ENCODE peak calls at places on chromosomes 11 and 22, in four cellular contexts. D is suprapubic skin, M is A549, V is tibial nerve. B is an unnamed sample.
A peak's percentile ranks its signal among the peaks of the same experiment; 100 is the strongest.

GRCh38 chr11:17802491-17802890 is 67.9 kb downstream of the KCNC1 start:
- DNase-seq in D (no peak), M (no peak), V (no peak), B (no peak)

GRCh38 chr11:34857463-34857862 is 58.7 kb downstream of the APIP start:
- DNase-seq in D (no peak), M (no peak), V (no peak), B (no peak)

GRCh38 chr22:45212992-45213751 is 27.5 kb downstream of the KIAA0930 start:
- DNase-seq in D (no peak), M (no peak), V (no peak), B (no peak)

GRCh38 chr22:21034989-21035388 is 2.6 kb upstream of the SLC7A4 start:
- DNase-seq in D (no peak), M (no peak), V (no peak), B (no peak)

GRCh38 chr11:115528217-115528616 is 24.0 kb upstream of the CADM1 start:
- DNase-seq in D (no peak), M (no peak), V (no peak), B (no peak)

GRCh38 chr11:78325274-78325781 is 92.3 kb downstream of the GAB2 start:
- DNase-seq in D (no peak), M (no peak), V (no peak), B (no peak)

GRCh38 chr22:44330188-44330726 is 17.5 kb upstream of the SHISAL1 start:
- DNase-seq in D (no peak), M (no peak), V (no peak), B (no peak)

GRCh38 chr11:99822846-99823565 is 802.3 kb downstream of the CNTN5 start:
- DNase-seq in D (no peak), M (peak; percentile 11), V (no peak), B (no peak)

GRCh38 chr11:551596-551995 is 8.9 kb downstream of the LMNTD2 start:
- DNase-seq in D (no peak), M (no peak), V (no peak), B (no peak)

GRCh38 chr11:122847437-122847836 is 9.1 kb downstream of the CRTAM start:
- DNase-seq in D (no peak), M (no peak), V (no peak), B (no peak)

GRCh38 chr11:537622-538430 is 499 bp downstream of the LRRC56 start:
- DNase-seq in D (peak; percentile 66), M (no peak), V (no peak), B (no peak)

GRCh38 chr11:61297741-61298140 is 2.6 kb upstream of the VWCE start:
- DNase-seq in D (no peak), M (no peak), V (no peak), B (no peak)

GRCh38 chr11:88175707-88176066 is 444 bp upstream of the RAB38 start:
- DNase-seq in D (no peak), M (no peak), V (no peak), B (no peak)

GRCh38 chr11:19199037-19199436 is 2.7 kb downstream of the CSRP3 start:
- DNase-seq in D (no peak), M (no peak), V (no peak), B (no peak)

GRCh38 chr11:61961570-61962212 is 5.7 kb downstream of the FTH1 start:
- DNase-seq in D (no peak), M (peak; percentile 72), V (peak; percentile 73), B (no peak)

GRCh38 chr11:106305458-106305857 is 228.0 kb downstream of the AASDHPPT start:
- DNase-seq in D (no peak), M (no peak), V (no peak), B (no peak)

GRCh38 chr11:106309070-106309684 is 231.7 kb downstream of the AASDHPPT start:
- DNase-seq in D (no peak), M (no peak), V (no peak), B (no peak)

GRCh38 chr11:106302416-106302815 is 225.0 kb downstream of the AASDHPPT start:
- DNase-seq in D (no peak), M (no peak), V (no peak), B (no peak)

GRCh38 chr11:106304274-106304673 is 226.8 kb downstream of the AASDHPPT start:
- DNase-seq in D (no peak), M (no peak), V (no peak), B (no peak)

GRCh38 chr11:106306942-106307341 is 229.5 kb downstream of the AASDHPPT start:
- DNase-seq in D (no peak), M (peak; percentile 1), V (no peak), B (no peak)
- TF ChIP-seq CTCF in D (no peak), M (peak; percentile 16), V (no peak), B (no peak)

GRCh38 chr11:118438314-118438931 is 2.1 kb downstream of the KMT2A start:
- DNase-seq in D (peak; percentile 65), M (peak; percentile 61), V (no peak), B (no peak)

GRCh38 chr11:118435893-118436624 is at the start of gene KMT2A:
- DNase-seq in D (peak; percentile 97), M (peak; percentile 96), V (peak; percentile 96), B (peak; percentile 65)

GRCh38 chr11:118437736-118438125 is 1.4 kb downstream of the KMT2A start:
- DNase-seq in D (peak; percentile 67), M (no peak), V (no peak), B (no peak)

GRCh38 chr11:118436639-118437045 is 350 bp downstream of the KMT2A start:
- DNase-seq in D (peak; percentile 72), M (no peak), V (no peak), B (no peak)

GRCh38 chr11:118437046-118437735 is 899 bp downstream of the KMT2A start:
- DNase-seq in D (peak; percentile 79), M (peak; percentile 28), V (no peak), B (no peak)
- H3K4me1 ChIP-seq in D (peaks cover 60% of the 10 kb centered on the region), M (peaks cover 31% of the 10 kb centered on the region), V (peaks cover 56% of the 10 kb centered on the region), B (peaks cover 74% of the 10 kb centered on the region)

GRCh38 chr11:75273989-75274391 is 33.4 kb downstream of the TPBGL start:
- DNase-seq in D (peak; percentile 56), M (no peak), V (no peak), B (no peak)

GRCh38 chr11:75276696-75277095 is 36.1 kb downstream of the TPBGL start:
- DNase-seq in D (no peak), M (no peak), V (no peak), B (no peak)

GRCh38 chr11:75273331-75273988 is 32.9 kb downstream of the TPBGL start:
- DNase-seq in D (peak; percentile 40), M (no peak), V (no peak), B (no peak)

GRCh38 chr11:75277211-75277805 is 36.7 kb downstream of the TPBGL start:
- DNase-seq in D (no peak), M (no peak), V (no peak), B (no peak)

GRCh38 chr11:75275581-75275980 is 35.0 kb downstream of the TPBGL start:
- DNase-seq in D (no peak), M (no peak), V (no peak), B (peak; percentile 24)
- TF ChIP-seq POLR2A in D (no peak), M (no peak), V (no peak), B (no peak)

DNA sequence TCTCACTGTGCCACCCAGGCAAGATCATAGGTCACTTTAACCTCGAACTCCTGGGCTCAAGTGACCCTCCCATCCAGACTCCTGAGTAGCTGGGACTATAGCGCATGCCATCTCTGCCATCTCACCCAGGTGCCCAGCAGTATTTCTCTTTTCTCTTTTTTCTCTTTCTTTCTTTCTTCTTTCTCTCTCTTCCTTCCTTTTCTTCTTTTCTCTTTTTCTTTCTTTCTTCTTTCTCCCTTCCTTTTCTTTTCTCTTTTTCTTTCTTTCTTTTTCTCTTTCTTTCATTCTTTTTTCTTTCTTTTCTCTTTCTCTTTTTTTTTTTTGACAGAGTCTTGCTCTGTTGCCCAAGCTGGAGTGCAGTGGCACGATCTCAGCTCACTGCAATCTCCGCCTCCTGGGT is 13.5 kb downstream of the RFPL1 start:
- DNase-seq in D (no peak), M (no peak), V (no peak), B (no peak)
- TF ChIP-seq CTCF in D (no peak), M (no peak), V (no peak), B (no peak)

GRCh38 chr22:30400159-30400558 is 3.3 kb downstream of the SEC14L2 start:
- DNase-seq in D (no peak), M (no peak), V (no peak), B (no peak)
- H3K4me1 ChIP-seq in D (peaks cover 44% of the 10 kb centered on the region), M (peaks cover 18% of the 10 kb centered on the region), V (peaks cover 50% of the 10 kb centered on the region), B (peaks cover 24% of the 10 kb centered on the region)

GRCh38 chr11:7514099-7514725 is 413 bp downstream of the PPFIBP2 start:
- DNase-seq in D (no peak), M (no peak), V (no peak), B (no peak)

GRCh38 chr11:7515544-7515943 is 1.7 kb downstream of the PPFIBP2 start:
- DNase-seq in D (no peak), M (no peak), V (no peak), B (no peak)

GRCh38 chr11:7513210-7514098 is at the start of gene PPFIBP2:
- DNase-seq in D (peak; percentile 92), M (peak; percentile 73), V (peak; percentile 66), B (no peak)

GRCh38 chr11:7511405-7511804 is 2.4 kb upstream of the PPFIBP2 start:
- DNase-seq in D (peak; percentile 81), M (no peak), V (peak; percentile 30), B (no peak)

DNA sequence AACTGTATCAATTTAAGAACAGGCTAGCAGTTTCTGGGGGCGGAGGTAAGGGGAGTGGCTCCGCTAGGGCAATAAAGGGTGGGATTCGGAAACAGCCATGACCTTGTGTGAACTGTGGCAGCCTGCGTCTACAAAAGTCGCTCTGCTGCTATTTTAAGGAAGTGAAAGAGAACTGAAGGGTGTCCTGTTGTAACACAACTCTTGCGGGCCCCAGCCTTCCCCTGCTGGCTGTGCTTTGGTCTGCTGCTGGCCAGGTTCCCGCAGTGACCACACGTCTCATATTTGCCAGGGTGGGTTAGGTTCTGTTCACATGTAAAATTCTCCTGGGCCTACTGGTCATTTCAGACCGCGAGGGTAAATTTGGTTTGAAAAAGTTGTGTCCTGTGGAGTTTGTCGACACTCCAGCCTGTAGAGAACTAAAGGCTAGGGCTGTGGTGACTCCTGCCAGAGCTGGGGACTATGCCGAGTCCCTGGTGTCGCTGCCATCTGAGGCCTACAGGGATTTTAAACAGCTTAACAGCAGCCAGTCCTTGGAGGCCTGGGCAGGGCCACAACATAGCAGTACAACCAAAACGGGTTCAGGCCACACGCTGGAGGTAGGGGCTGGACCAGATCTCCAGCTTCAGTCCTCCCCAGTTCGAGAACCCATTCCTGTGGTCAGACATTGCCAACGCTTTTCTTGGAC is 1.1 kb upstream of the PPFIBP2 start:
- DNase-seq in D (peak; percentile 88), M (no peak), V (peak; percentile 61), B (peak; percentile 36)
- TF ChIP-seq POLR2A in D (no peak), M (no peak), V (no peak), B (no peak)

GRCh38 chr22:36512333-36512732 is 5.5 kb upstream of the FOXRED2 start:
- DNase-seq in D (no peak), M (no peak), V (no peak), B (no peak)

GRCh38 chr22:36506637-36507517 is at the start of gene FOXRED2:
- DNase-seq in D (peak; percentile 90), M (peak; percentile 78), V (peak; percentile 87), B (peak; percentile 39)

GRCh38 chr22:36507518-36508010 is 724 bp upstream of the FOXRED2 start:
- DNase-seq in D (no peak), M (no peak), V (no peak), B (no peak)

GRCh38 chr22:36510384-36510783 is 3.5 kb upstream of the FOXRED2 start:
- DNase-seq in D (no peak), M (no peak), V (no peak), B (no peak)

GRCh38 chr22:36510966-36511881 is 4.4 kb upstream of the FOXRED2 start:
- DNase-seq in D (no peak), M (peak; percentile 55), V (no peak), B (no peak)
- TF ChIP-seq CTCF in D (peak; percentile 42), M (peak; percentile 42), V (peak; percentile 47), B (peak; percentile 45)

GRCh38 chr22:39381009-39381755 is 18.4 kb upstream of the TAB1 start:
- DNase-seq in D (no peak), M (no peak), V (no peak), B (no peak)
- H3K4me1 ChIP-seq in D (peaks cover 9% of the 10 kb centered on the region), M (peaks cover 8% of the 10 kb centered on the region), V (no peaks in the 10 kb centered on the region), B (no peaks in the 10 kb centered on the region)

B was measured in esophagus squamous epithelium.